ENCODE peak calls at places on chromosomes 13 and 19, in four cellular contexts. Q is GM23338, U is pancreas, F is HepG2. R is an unnamed sample. For H3K27me3, the result is how much of the 10 kb centered on the place peaks cover.

GRCh38 chr13:60165391-60166099 is 1.8 kb upstream of the DIAPH3 start:
- DNase-seq in Q (no peak), U (no peak), F (no peak), R (no peak)

GRCh38 chr13:41273806-41274441 is 10.5 kb upstream of the MTRF1 start:
- DNase-seq in Q (no peak), U (no peak), F (no peak), R (no peak)

GRCh38 chr19:18220632-18221275 is 5.5 kb downstream of the PDE4C start:
- DNase-seq in Q (peak), U (no peak), F (no peak), R (no peak)

GRCh38 chr13:43307921-43308433 is 284.6 kb downstream of the DNAJC15 start:
- DNase-seq in Q (no peak), U (peak), F (peak), R (peak)

GRCh38 chr19:47247308-47247990 is 8.9 kb upstream of the CCDC9 start:
- DNase-seq in Q (peak), U (peak), F (peak), R (no peak)

GRCh38 chr13:104024416-104025170 is 958.4 kb upstream of the SLC10A2 start:
- DNase-seq in Q (no peak), U (no peak), F (no peak), R (no peak)

GRCh38 chr19:5210556-5210955 is 130.1 kb downstream of the PTPRS start:
- DNase-seq in Q (no peak), U (no peak), F (no peak), R (no peak)

GRCh38 chr19:3207466-3208242 is 16.8 kb upstream of the CELF5 start:
- DNase-seq in Q (no peak), U (no peak), F (no peak), R (no peak)

GRCh38 chr13:112931028-112931934 is 37.7 kb upstream of the MCF2L start:
- DNase-seq in Q (peak), U (no peak), F (peak), R (peak)

GRCh38 chr19:32646556-32646955 is 28.4 kb downstream of the ANKRD27 start:
- DNase-seq in Q (no peak), U (no peak), F (no peak), R (no peak)

GRCh38 chr13:44141213-44141724 is 232.4 kb upstream of the SERP2 start:
- DNase-seq in Q (peak), U (peak), F (no peak), R (no peak)

GRCh38 chr13:95073826-95074345 is 227.4 kb downstream of the ABCC4 start:
- DNase-seq in Q (no peak), U (no peak), F (no peak), R (peak)

GRCh38 chr13:75995966-75996365 is 359.8 kb downstream of the LMO7 start:
- DNase-seq in Q (no peak), U (no peak), F (no peak), R (no peak)

GRCh38 chr19:47542030-47542475 is 27.2 kb upstream of the NAPA start:
- DNase-seq in Q (no peak), U (no peak), F (no peak), R (no peak)

GRCh38 chr13:98370806-98371553 is 193.9 kb upstream of the RNF113B start:
- DNase-seq in Q (no peak), U (peak), F (no peak), R (peak)

GRCh38 chr13:19589312-19589711 is 28.0 kb upstream of the TPTE2 start:
- DNase-seq in Q (no peak), U (no peak), F (no peak), R (no peak)

GRCh38 chr13:29954082-29955043 is 103.9 kb upstream of the UBL3 start:
- DNase-seq in Q (no peak), U (no peak), F (no peak), R (no peak)

GRCh38 chr19:862529-863304 is 3.3 kb downstream of the CFD start:
- DNase-seq in Q (peak), U (peak), F (no peak), R (no peak)
- H3K27me3 ChIP-seq in Q (under half), U (under half), F (under half), R (under half)

DNA sequence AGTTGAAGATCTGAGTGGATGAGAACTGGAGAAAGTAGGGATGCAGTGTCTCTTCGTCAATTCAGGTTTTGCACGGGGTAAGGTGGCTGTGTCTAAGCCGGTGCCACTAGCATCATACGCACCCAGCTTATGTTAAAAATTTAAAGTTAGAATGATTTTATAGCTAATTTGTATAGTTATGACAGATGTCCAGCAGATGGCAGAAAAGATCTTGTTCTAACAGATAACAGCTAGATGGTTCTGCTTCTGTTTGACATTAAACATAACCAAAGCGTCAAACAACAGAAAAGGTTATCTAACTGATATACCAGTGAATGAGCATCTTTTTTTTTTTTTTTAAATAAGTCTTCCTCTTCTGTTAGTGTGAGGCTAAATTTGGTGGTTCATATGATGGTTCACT is 18.8 kb upstream of the EDDM13 start:
- DNase-seq in Q (peak), U (no peak), F (peak), R (no peak)
- TF ChIP-seq CTCF in Q (peak), U (no peak), F (peak), R (peak)

GRCh38 chr13:56400774-56401173 is 739.9 kb upstream of the PRR20A start:
- DNase-seq in Q (no peak), U (no peak), F (no peak), R (no peak)
- H3K27me3 ChIP-seq in Q (under half), U (under half), F (under half), R (under half)

GRCh38 chr13:33307820-33308219 is 22.3 kb upstream of the STARD13 start:
- DNase-seq in Q (no peak), U (no peak), F (no peak), R (no peak)

GRCh38 chr13:33311040-33311439 is 25.5 kb upstream of the STARD13 start:
- DNase-seq in Q (no peak), U (no peak), F (no peak), R (no peak)

GRCh38 chr13:33310245-33311038 is 24.9 kb upstream of the STARD13 start:
- DNase-seq in Q (no peak), U (no peak), F (no peak), R (no peak)

GRCh38 chr13:33313504-33313903 is 27.9 kb upstream of the STARD13 start:
- DNase-seq in Q (no peak), U (no peak), F (no peak), R (no peak)

DNA sequence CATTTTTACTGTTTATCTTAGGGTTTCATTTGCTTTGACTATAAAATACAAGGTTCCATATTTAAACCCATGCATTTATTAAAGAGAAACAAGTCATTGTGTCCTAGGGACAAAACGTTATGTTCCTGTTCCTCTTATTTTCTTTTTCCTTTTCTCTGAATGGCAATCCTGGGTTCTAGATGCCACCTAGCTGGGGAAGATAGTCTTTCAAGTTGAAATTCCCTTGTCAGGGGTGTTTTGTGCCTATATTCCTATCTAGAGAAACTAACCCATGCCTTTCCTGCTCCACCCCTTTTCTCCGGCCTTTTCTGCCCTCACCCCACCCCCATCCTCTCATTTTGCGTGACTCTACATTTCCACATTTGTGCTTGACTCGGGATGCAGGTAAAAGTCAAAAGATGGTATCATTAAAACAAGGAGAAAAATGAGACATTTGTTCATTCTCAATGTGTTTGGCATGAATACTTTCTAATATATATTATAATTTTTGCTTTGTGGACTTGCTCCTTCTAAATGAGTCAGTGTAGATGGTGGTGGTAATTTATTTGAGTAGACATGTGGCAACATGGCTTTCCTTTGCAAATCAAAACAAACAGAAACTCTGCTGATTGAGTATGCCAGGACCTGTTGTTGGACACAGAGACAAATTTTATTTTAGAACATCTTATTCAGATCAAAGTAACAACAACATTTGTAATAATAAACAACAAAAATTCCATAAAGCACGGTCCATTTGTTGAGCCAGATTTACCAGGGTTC is 26.8 kb upstream of the STARD13 start:
- DNase-seq in Q (peak), U (no peak), F (peak), R (no peak)
- TF ChIP-seq CTCF in Q (peak), U (no peak), F (peak), R (peak)

GRCh38 chr19:39736088-39736487 is 1.7 kb downstream of the CLC start:
- DNase-seq in Q (no peak), U (no peak), F (no peak), R (no peak)
- H3K27me3 ChIP-seq in Q (under half), U (under half), F (under half), R (under half)

GRCh38 chr19:40549007-40549708 is 27.5 kb upstream of the SHKBP1 start:
- DNase-seq in Q (peak), U (peak), F (peak), R (no peak)
- TF ChIP-seq CTCF in Q (peak), U (peak), F (peak), R (peak)

GRCh38 chr19:55440411-55441105 is 2.5 kb downstream of the SHISA7 start:
- DNase-seq in Q (peak), U (no peak), F (no peak), R (no peak)
- H3K27me3 ChIP-seq in Q (half or more), U (under half), F (under half), R (under half)